ENCODE peak calls at places on chromosomes 5 and 9, in eight cellular contexts. S, Z, K, M, D, I, N and L are unnamed samples.

GRCh38 chr5:76548525-76549229 is 74.5 kb downstream of the F2RL2 start:
- ATAC-seq in M (no peak), D (no peak), S (no peak), Z (no peak), N (no peak), I (no peak), K (peak; percentile 50), L (no peak)

GRCh38 chr9:124869986-124870560 is 8.1 kb downstream of the ARPC5L start:
- ATAC-seq in Z (no peak), K (peak; percentile 5), S (peak; percentile 19), N (no peak), M (peak; percentile 52), D (no peak), I (peak; percentile 20), L (no peak)

GRCh38 chr9:15299374-15299939 is 7.6 kb downstream of the TTC39B start:
- ATAC-seq in I (no peak), M (peak; percentile 73), Z (no peak), K (no peak), D (no peak), N (no peak), S (no peak), L (no peak)

GRCh38 chr5:126503602-126504104 is 80.4 kb downstream of the GRAMD2B start:
- ATAC-seq in D (no peak), S (peak; percentile 77), I (peak; percentile 17), N (no peak), K (no peak), Z (no peak), M (no peak), L (peak; percentile 84)

GRCh38 chr5:66741394-66741793 is 145.2 kb downstream of the MAST4 start:
- ATAC-seq in Z (no peak), K (peak; percentile 88), M (no peak), S (peak; percentile 80), I (no peak), N (no peak), D (no peak), L (no peak)

GRCh38 chr5:66923922-66924321 is 272.7 kb downstream of the CD180 start:
- ATAC-seq in M (no peak), S (no peak), N (no peak), Z (no peak), I (no peak), K (no peak), D (no peak), L (no peak)

GRCh38 chr9:82054264-82055015 is 65.9 kb downstream of the SPATA31D1 start:
- ATAC-seq in N (no peak), Z (no peak), S (no peak), I (no peak), M (no peak), K (no peak), D (no peak), L (no peak)

GRCh38 chr5:148790545-148791333 is 35.7 kb upstream of the ADRB2 start:
- ATAC-seq in M (peak; percentile 45), S (no peak), D (no peak), N (no peak), Z (no peak), K (no peak), I (no peak), L (no peak)

GRCh38 chr5:83720805-83721431 is at the start of gene HAPLN1:
- ATAC-seq in I (no peak), N (no peak), D (no peak), Z (peak; percentile 45), S (no peak), K (no peak), M (no peak), L (no peak)

GRCh38 chr9:13351768-13352386 is 72.4 kb upstream of the MPDZ start:
- ATAC-seq in I (no peak), D (no peak), N (peak; percentile 49), K (no peak), Z (no peak), M (peak; percentile 41), S (no peak), L (no peak)

GRCh38 chr5:9514968-9515367 is 30.9 kb downstream of the SEMA5A start:
- ATAC-seq in D (no peak), I (no peak), M (no peak), Z (no peak), K (no peak), S (no peak), N (no peak), L (no peak)

GRCh38 chr9:19050637-19051591 is 1.7 kb downstream of the RRAGA start:
- ATAC-seq in M (no peak), S (no peak), I (peak; percentile 6), Z (no peak), D (no peak), N (no peak), K (peak; percentile 10), L (no peak)

GRCh38 chr9:95025213-95026170 is 292.0 kb downstream of the FANCC start:
- ATAC-seq in I (peak; percentile 91), S (peak; percentile 90), Z (peak; percentile 74), D (peak; percentile 75), N (no peak), M (no peak), K (peak; percentile 46), L (peak; percentile 90)

GRCh38 chr5:1480217-1480616 is 35.0 kb upstream of the SLC6A3 start:
- ATAC-seq in N (no peak), I (peak; percentile 40), K (peak; percentile 24), Z (peak; percentile 42), M (peak; percentile 56), D (peak; percentile 63), S (peak; percentile 19), L (peak; percentile 48)

GRCh38 chr9:124371183-124371582 is 44.1 kb downstream of the PSMB7 start:
- ATAC-seq in M (no peak), N (no peak), Z (no peak), I (no peak), S (no peak), D (no peak), K (no peak), L (no peak)

GRCh38 chr5:144179226-144179625 is 8.6 kb downstream of the KCTD16 start:
- ATAC-seq in K (no peak), M (no peak), N (no peak), S (no peak), I (no peak), Z (no peak), D (no peak), L (no peak)

GRCh38 chr9:113559834-113560620 is 96.5 kb downstream of the RGS3 start:
- ATAC-seq in N (no peak), S (no peak), M (no peak), Z (no peak), K (no peak), D (no peak), I (no peak), L (no peak)

GRCh38 chr9:2798423-2798822 is 45.5 kb downstream of the PUM3 start:
- ATAC-seq in M (no peak), D (no peak), S (no peak), Z (no peak), N (no peak), K (no peak), I (no peak), L (no peak)

GRCh38 chr9:114169029-114169939 is 13.9 kb downstream of the COL27A1 start:
- ATAC-seq in I (no peak), K (no peak), Z (no peak), M (no peak), S (no peak), N (no peak), D (no peak), L (no peak)

GRCh38 chr5:160463775-160464465 is 42.3 kb downstream of the PTTG1 start:
- ATAC-seq in N (no peak), Z (no peak), K (peak; percentile 23), I (no peak), D (peak; percentile 19), M (no peak), S (no peak), L (no peak)

GRCh38 chr9:21795483-21795882 is 7.0 kb upstream of the MTAP start:
- ATAC-seq in M (no peak), S (no peak), D (no peak), Z (no peak), K (no peak), I (no peak), N (no peak), L (no peak)

DNA sequence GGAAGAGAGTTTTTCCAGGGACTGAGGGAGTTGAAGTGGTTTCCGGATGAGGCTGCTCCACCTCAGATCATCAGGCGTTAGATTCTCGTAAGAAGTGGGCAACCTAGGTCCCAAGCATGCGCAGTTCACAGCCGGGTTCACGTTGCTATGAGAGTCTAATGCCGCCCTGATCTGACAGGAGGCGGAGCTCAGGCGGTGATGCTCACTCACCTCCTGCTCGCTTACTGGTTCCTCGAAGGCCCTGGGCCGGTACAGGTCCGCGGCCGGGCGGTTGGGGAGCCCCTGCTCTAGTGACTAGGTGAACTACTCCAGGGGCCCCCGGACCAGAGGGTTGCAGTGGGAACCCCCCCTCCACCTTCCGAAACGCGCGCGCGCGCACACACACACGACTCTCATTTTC is 997 bp upstream of the RNF130 start:
- ATAC-seq in S (no peak), K (no peak), M (no peak), N (no peak), Z (no peak), D (no peak), I (no peak), L (no peak)
- TF ChIP-seq POLR2AphosphoS5 in S (no peak), K (no peak), M (no peak), N (no peak), Z (no peak), D (no peak), I (no peak), L (no peak)

GRCh38 chr9:121369595-121370265 is at the start of gene STOM:
- ATAC-seq in K (peak; percentile 44), N (peak; percentile 69), S (peak; percentile 87), D (peak; percentile 76), Z (peak; percentile 69), M (peak; percentile 84), I (peak; percentile 73), L (peak; percentile 78)
- TF ChIP-seq POLR2AphosphoS5 in K (peak; percentile 83), N (peak; percentile 83), S (peak; percentile 99), D (peak; percentile 58), Z (peak; percentile 98), M (peak; percentile 18), I (no peak), L (peak; percentile 100)

DNA sequence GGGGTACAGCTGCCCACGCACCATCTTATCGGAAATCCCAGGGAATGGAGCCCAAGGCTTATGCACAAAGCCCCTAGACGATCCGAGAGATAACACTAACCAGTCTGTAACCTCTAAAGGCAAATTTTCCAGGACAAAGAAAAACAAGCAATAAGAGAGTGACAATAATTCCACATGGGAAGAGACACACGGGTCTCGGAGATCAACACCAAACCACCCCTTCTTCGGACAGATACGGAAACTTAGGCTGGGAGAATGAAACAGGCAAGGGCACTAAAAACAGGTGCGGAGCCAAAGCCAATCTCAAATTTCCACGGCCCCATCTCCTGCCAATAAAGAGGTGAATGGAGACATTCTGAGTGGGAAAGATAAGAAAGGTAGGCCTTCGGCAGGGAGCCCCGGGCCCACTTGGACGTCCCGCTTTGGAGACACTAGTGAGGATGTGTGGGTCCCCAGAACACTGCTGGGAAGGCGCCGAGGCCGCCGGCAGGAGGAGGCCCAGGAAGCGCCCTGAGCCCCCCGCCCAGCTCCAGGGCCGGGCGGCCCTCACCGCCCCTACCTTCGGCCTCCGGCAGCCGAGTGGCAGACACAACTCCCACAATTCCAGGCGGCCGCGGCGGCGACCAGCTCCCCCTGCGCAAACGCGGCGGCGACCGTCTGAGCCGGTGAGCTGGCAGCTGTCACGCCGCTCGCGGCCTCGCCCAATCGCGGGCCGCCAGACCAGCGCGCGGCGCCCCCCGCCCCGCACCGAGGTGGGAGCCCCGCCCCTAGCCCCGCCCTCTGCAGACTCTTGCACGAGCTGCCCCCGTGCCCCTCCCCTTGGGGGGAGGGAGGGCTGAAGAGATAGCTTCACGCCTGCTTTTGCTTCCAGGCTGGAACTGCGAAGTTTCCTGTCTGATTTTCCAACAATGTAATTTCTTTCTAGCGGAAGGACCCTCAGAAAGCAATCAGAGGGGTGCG is at the start of gene SIL1:
- ATAC-seq in N (peak; percentile 98), K (peak; percentile 98), Z (peak; percentile 98), S (peak; percentile 97), D (peak; percentile 100), I (peak; percentile 99), M (peak; percentile 99), L (peak; percentile 100)
- TF ChIP-seq POLR2AphosphoS5 in N (peak; percentile 97), K (peak; percentile 88), Z (peak; percentile 66), S (peak; percentile 91), D (peak; percentile 84), I (peak; percentile 92), M (peak; percentile 93), L (peak; percentile 96)

GRCh38 chr9:9556865-9557803 is 1055.7 kb downstream of the PTPRD start:
- ATAC-seq in K (no peak), S (no peak), I (no peak), Z (peak; percentile 92), N (no peak), M (no peak), D (no peak), L (no peak)
- TF ChIP-seq POLR2AphosphoS5 in K (no peak), S (no peak), I (no peak), Z (peak; percentile 19), N (no peak), M (no peak), D (no peak), L (no peak)